ENCODE peak calls at places on chromosomes 2 and 18, in five cellular contexts. One of them, this sample, is unnamed.

GRCh38 chr2:207513577-207514257 is 16.0 kb upstream of the CREB1 start:
- DNase-seq in ovary: no peak
- DNase-seq in sigmoid colon: no peak
- DNase-seq in A549: no peak
- DNase-seq in heart left ventricle: no peak
- DNase-seq in this sample: no peak

GRCh38 chr2:115160523-115161521 is 718.4 kb downstream of the DPP10 start:
- DNase-seq in A549: no peak
- DNase-seq in sigmoid colon: no peak
- DNase-seq in heart left ventricle: no peak
- DNase-seq in ovary: no peak
- DNase-seq in this sample: no peak

GRCh38 chr2:16885027-16885426 is 219.4 kb upstream of the CYRIA start:
- DNase-seq in ovary: no peak
- DNase-seq in heart left ventricle: no peak
- DNase-seq in A549: no peak
- DNase-seq in sigmoid colon: no peak
- DNase-seq in this sample: no peak

GRCh38 chr18:23113576-23113975 is 21.7 kb upstream of the CABLES1 start:
- DNase-seq in ovary: no peak
- DNase-seq in sigmoid colon: no peak
- DNase-seq in A549: no peak
- DNase-seq in heart left ventricle: no peak
- DNase-seq in this sample: no peak

GRCh38 chr18:23710068-23710527 is 20.8 kb downstream of the LAMA3 start:
- DNase-seq in sigmoid colon: no peak
- DNase-seq in heart left ventricle: no peak
- DNase-seq in A549: no peak
- DNase-seq in ovary: no peak
- DNase-seq in this sample: no peak

GRCh38 chr2:202455114-202455513 is 79.0 kb downstream of the BMPR2 start:
- DNase-seq in A549: no peak
- DNase-seq in heart left ventricle: no peak
- DNase-seq in sigmoid colon: no peak
- DNase-seq in ovary: no peak
- DNase-seq in this sample: no peak

GRCh38 chr18:27695509-27695908 is 481.4 kb downstream of the CDH2 start:
- DNase-seq in sigmoid colon: no peak
- DNase-seq in ovary: no peak
- DNase-seq in A549: no peak
- DNase-seq in heart left ventricle: no peak
- DNase-seq in this sample: no peak

GRCh38 chr2:176638167-176639015 is 369.1 kb downstream of the MTX2 start:
- DNase-seq in sigmoid colon: peak; percentile 86
- DNase-seq in heart left ventricle: peak; percentile 57
- DNase-seq in A549: peak; percentile 68
- DNase-seq in ovary: peak; percentile 83
- DNase-seq in this sample: no peak

GRCh38 chr2:31558401-31559295 is 22.1 kb downstream of the SRD5A2 start:
- DNase-seq in heart left ventricle: no peak
- DNase-seq in ovary: no peak
- DNase-seq in sigmoid colon: no peak
- DNase-seq in A549: no peak
- DNase-seq in this sample: no peak

GRCh38 chr18:59220784-59221765 is 1.1 kb downstream of the GRP start:
- DNase-seq in heart left ventricle: no peak
- DNase-seq in sigmoid colon: no peak
- DNase-seq in A549: no peak
- DNase-seq in ovary: no peak
- DNase-seq in this sample: no peak

GRCh38 chr18:51128533-51128932 is 68.9 kb downstream of the MEX3C start:
- DNase-seq in ovary: no peak
- DNase-seq in sigmoid colon: no peak
- DNase-seq in A549: no peak
- DNase-seq in heart left ventricle: no peak
- DNase-seq in this sample: no peak

GRCh38 chr18:3970929-3971328 is 484.2 kb downstream of the DLGAP1 start:
- DNase-seq in heart left ventricle: no peak
- DNase-seq in sigmoid colon: no peak
- DNase-seq in ovary: no peak
- DNase-seq in A549: no peak
- DNase-seq in this sample: no peak

GRCh38 chr2:85767803-85768665 is 14.2 kb downstream of the ATOH8 start:
- DNase-seq in A549: no peak
- DNase-seq in ovary: no peak
- DNase-seq in heart left ventricle: no peak
- DNase-seq in sigmoid colon: no peak
- DNase-seq in this sample: no peak

GRCh38 chr2:217095511-217096205 is 235.8 kb upstream of the TNP1 start:
- DNase-seq in heart left ventricle: no peak
- DNase-seq in ovary: no peak
- DNase-seq in A549: no peak
- DNase-seq in sigmoid colon: no peak
- DNase-seq in this sample: no peak

GRCh38 chr2:41870257-41870570 is 177.6 kb upstream of the PKDCC start:
- DNase-seq in sigmoid colon: no peak
- DNase-seq in ovary: no peak
- DNase-seq in A549: no peak
- DNase-seq in heart left ventricle: no peak
- DNase-seq in this sample: no peak

GRCh38 chr2:153432381-153432780 is 46.2 kb downstream of the RPRM start:
- DNase-seq in sigmoid colon: no peak
- DNase-seq in A549: no peak
- DNase-seq in heart left ventricle: no peak
- DNase-seq in ovary: no peak
- DNase-seq in this sample: no peak

GRCh38 chr2:228140934-228141528 is 40.5 kb downstream of the SPHKAP start:
- DNase-seq in A549: no peak
- DNase-seq in ovary: no peak
- DNase-seq in heart left ventricle: no peak
- DNase-seq in sigmoid colon: no peak
- DNase-seq in this sample: no peak

GRCh38 chr2:10575566-10576300 is 114.0 kb downstream of the NOL10 start:
- DNase-seq in A549: peak; percentile 48
- DNase-seq in ovary: no peak
- DNase-seq in heart left ventricle: no peak
- DNase-seq in sigmoid colon: no peak
- DNase-seq in this sample: no peak

GRCh38 chr2:66555076-66555475 is 120.2 kb downstream of the MEIS1 start:
- DNase-seq in heart left ventricle: no peak
- DNase-seq in sigmoid colon: no peak
- DNase-seq in ovary: no peak
- DNase-seq in A549: no peak
- DNase-seq in this sample: no peak

GRCh38 chr2:28624798-28625701 is 126.6 kb upstream of the PPP1CB start:
- DNase-seq in ovary: peak; percentile 83
- DNase-seq in A549: no peak
- DNase-seq in sigmoid colon: peak; percentile 87
- DNase-seq in heart left ventricle: peak; percentile 59
- DNase-seq in this sample: no peak

GRCh38 chr2:33620-34019 is 12.7 kb downstream of the FAM110C start:
- DNase-seq in sigmoid colon: no peak
- DNase-seq in heart left ventricle: no peak
- DNase-seq in A549: no peak
- DNase-seq in ovary: no peak
- DNase-seq in this sample: no peak

GRCh38 chr2:83594261-83594660 is 864.8 kb downstream of the SUCLG1 start:
- DNase-seq in heart left ventricle: no peak
- DNase-seq in ovary: no peak
- DNase-seq in A549: no peak
- DNase-seq in sigmoid colon: no peak
- DNase-seq in this sample: no peak

GRCh38 chr2:202187570-202187969 is 50.8 kb downstream of the SUMO1 start:
- DNase-seq in A549: no peak
- DNase-seq in heart left ventricle: no peak
- DNase-seq in ovary: no peak
- DNase-seq in sigmoid colon: no peak
- DNase-seq in this sample: no peak

GRCh38 chr2:86021396-86022378 is 84.0 kb downstream of the POLR1A start:
- DNase-seq in sigmoid colon: peak; percentile 53
- DNase-seq in A549: peak; percentile 26
- DNase-seq in heart left ventricle: no peak
- DNase-seq in ovary: no peak
- DNase-seq in this sample: no peak

GRCh38 chr2:239790313-239790712 is 234.8 kb downstream of the NDUFA10 start:
- DNase-seq in A549: no peak
- DNase-seq in heart left ventricle: no peak
- DNase-seq in ovary: peak; percentile 3
- DNase-seq in sigmoid colon: no peak
- DNase-seq in this sample: no peak

GRCh38 chr2:113211226-113212105 is 37.7 kb downstream of the PSD4 start:
- DNase-seq in A549: peak; percentile 77
- DNase-seq in sigmoid colon: peak; percentile 73
- DNase-seq in ovary: no peak
- DNase-seq in heart left ventricle: no peak
- DNase-seq in this sample: no peak

GRCh38 chr2:65015731-65016130 is 26.5 kb downstream of the SLC1A4 start:
- DNase-seq in sigmoid colon: no peak
- DNase-seq in ovary: no peak
- DNase-seq in A549: no peak
- DNase-seq in heart left ventricle: no peak
- DNase-seq in this sample: no peak

GRCh38 chr2:207881902-207882301 is 112.2 kb upstream of the FZD5 start:
- DNase-seq in sigmoid colon: no peak
- DNase-seq in A549: no peak
- DNase-seq in ovary: no peak
- DNase-seq in heart left ventricle: no peak
- DNase-seq in this sample: no peak

GRCh38 chr2:235793163-235793752 is 299.4 kb downstream of the AGAP1 start:
- DNase-seq in ovary: no peak
- DNase-seq in heart left ventricle: no peak
- DNase-seq in sigmoid colon: peak; percentile 58
- DNase-seq in A549: peak; percentile 6
- DNase-seq in this sample: no peak

GRCh38 chr2:207044963-207045362 is 105.6 kb downstream of the CPO start:
- DNase-seq in ovary: no peak
- DNase-seq in A549: no peak
- DNase-seq in sigmoid colon: no peak
- DNase-seq in heart left ventricle: no peak
- DNase-seq in this sample: no peak

GRCh38 chr2:120572226-120572625 is 163.4 kb upstream of the GLI2 start:
- DNase-seq in ovary: no peak
- DNase-seq in sigmoid colon: no peak
- DNase-seq in A549: no peak
- DNase-seq in heart left ventricle: no peak
- DNase-seq in this sample: no peak

GRCh38 chr18:61597321-61597720 is 264.1 kb downstream of the CDH20 start:
- DNase-seq in heart left ventricle: no peak
- DNase-seq in ovary: no peak
- DNase-seq in A549: no peak
- DNase-seq in sigmoid colon: no peak
- DNase-seq in this sample: no peak
- H3K4me1 ChIP-seq in heart left ventricle: peaks cover 15% of the 10 kb centered on the region
- H3K4me1 ChIP-seq in ovary: peaks cover 4% of the 10 kb centered on the region
- H3K4me1 ChIP-seq in A549: no peaks in the 10 kb centered on the region
- H3K4me1 ChIP-seq in sigmoid colon: no peaks in the 10 kb centered on the region
- H3K4me1 ChIP-seq in this sample: no peaks in the 10 kb centered on the region

DNA sequence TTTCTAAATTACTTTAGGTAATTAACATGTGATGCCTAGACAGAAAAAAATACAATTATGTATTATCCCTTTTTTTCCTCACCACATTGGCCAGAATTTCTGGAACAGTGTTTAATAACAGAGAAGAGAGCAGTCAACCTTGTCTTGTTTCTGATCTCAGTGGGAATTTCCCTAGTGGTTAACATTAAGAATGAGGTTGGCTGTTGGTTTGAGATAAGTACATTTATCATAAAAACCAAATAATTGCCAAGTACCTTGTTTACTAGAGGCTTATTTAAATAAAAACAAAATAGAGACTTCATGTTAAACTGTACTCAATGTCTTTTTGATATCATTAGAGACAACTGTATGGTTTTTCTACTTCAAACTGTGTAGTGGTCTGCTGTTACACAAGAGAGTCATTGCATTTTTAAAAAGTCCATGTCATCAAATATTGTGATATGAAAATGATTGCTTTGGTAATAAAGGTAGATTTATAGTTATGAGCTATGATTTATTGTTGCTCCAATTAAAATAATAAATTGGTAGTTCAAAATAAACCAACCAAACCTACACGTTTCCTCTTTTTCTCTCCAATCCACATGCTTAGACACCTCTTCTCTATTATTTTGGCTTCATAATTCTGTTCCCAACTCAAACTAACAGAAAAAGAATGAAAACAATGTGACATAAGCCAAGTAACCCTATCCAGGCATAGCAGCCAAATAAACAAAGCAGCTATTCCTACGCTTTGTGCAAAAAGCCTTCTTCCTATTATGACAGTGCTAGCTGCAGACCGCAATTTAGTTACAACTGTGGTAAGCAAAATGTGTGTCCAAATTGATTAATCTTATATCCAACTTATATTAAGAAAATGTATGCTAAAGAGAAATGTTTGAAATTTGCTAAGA is 20.9 kb upstream of the TANK start:
- DNase-seq in A549: no peak
- DNase-seq in sigmoid colon: no peak
- DNase-seq in ovary: no peak
- DNase-seq in heart left ventricle: no peak
- DNase-seq in this sample: no peak
- H3K27ac ChIP-seq in A549: no peak overlapping the region
- H3K27ac ChIP-seq in sigmoid colon: peak overlapping the region; percentile 18
- H3K27ac ChIP-seq in ovary: no peak overlapping the region
- H3K27ac ChIP-seq in heart left ventricle: no peak overlapping the region
- H3K27ac ChIP-seq in this sample: peak overlapping the region; percentile 74

GRCh38 chr2:27288610-27289009 is 6.4 kb downstream of the TRIM54 start:
- DNase-seq in heart left ventricle: no peak
- DNase-seq in sigmoid colon: no peak
- DNase-seq in A549: no peak
- DNase-seq in ovary: no peak
- DNase-seq in this sample: no peak
- TF ChIP-seq POLR2A in heart left ventricle: no peak
- TF ChIP-seq POLR2A in sigmoid colon: no peak
- TF ChIP-seq POLR2A in A549: no peak
- TF ChIP-seq POLR2A in ovary: no peak
- TF ChIP-seq POLR2A in this sample: no peak

DNA sequence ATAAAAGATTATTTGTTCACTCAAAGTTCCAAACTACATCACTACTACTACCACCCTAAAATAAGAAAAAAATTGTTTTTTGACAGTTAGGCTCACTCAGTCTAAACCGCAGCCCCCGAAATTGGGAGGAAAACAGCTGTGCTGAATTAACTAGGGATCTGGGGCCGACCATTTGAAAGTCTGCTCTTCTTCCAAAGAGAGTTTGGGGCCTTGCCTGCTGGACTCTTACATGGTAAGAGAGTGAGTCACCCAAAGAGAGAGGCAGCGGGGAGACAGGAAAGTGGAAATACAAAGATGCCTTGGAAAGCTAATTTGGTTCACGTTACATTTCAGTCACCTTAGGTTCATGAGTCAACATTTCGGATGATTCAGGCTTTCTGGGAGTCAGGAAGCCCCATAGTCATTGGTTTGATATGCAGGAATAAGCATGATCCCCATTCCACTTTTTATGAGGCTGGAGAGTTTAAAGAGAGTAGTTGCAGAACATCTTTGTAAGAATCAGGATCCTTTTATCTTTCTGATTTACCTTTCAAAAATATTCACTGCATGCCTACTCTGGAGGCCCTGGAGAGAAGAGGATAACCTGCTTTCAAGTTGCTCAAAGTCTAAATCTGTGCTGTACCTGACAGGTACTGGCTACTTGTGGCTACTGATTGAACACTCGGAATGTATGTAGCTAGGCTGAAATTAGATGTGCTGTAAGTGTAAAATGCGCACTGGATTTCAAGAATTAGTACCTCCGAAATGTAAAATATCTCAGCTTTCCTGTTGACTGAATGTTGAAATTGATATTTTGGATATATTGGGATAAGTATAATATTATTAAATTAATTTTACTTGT is 995 bp upstream of the RTN4 start:
- DNase-seq in sigmoid colon: peak; percentile 94
- DNase-seq in A549: peak; percentile 89
- DNase-seq in heart left ventricle: peak; percentile 51
- DNase-seq in ovary: peak; percentile 65
- DNase-seq in this sample: no peak
- H3K4me1 ChIP-seq in sigmoid colon: peaks cover 21% of the 10 kb centered on the region
- H3K4me1 ChIP-seq in A549: peaks cover 36% of the 10 kb centered on the region
- H3K4me1 ChIP-seq in heart left ventricle: peaks cover 41% of the 10 kb centered on the region
- H3K4me1 ChIP-seq in ovary: peaks cover 3% of the 10 kb centered on the region
- H3K4me1 ChIP-seq in this sample: peaks cover 22% of the 10 kb centered on the region